ENCODE peak calls at places on chromosomes 7 and 10, in seven cellular contexts. One of them, this sample, is unnamed.

GRCh38 chr7:74615933-74616780 is 41.4 kb upstream of the GTF2I start:
- DNase-seq in heart left ventricle: no peak
- DNase-seq in stomach: no peak
- DNase-seq in lower leg skin: no peak
- DNase-seq in IMR-90: no peak
- DNase-seq in H54: no peak
- DNase-seq in body of pancreas: no peak
- DNase-seq in this sample: no peak

GRCh38 chr10:35934637-35934995 is 292.5 kb upstream of the FZD8 start:
- DNase-seq in H54: no peak
- DNase-seq in heart left ventricle: no peak
- DNase-seq in stomach: no peak
- DNase-seq in lower leg skin: no peak
- DNase-seq in body of pancreas: no peak
- DNase-seq in IMR-90: no peak
- DNase-seq in this sample: no peak

GRCh38 chr7:114622189-114622588 is 207.6 kb downstream of the FOXP2 start:
- DNase-seq in stomach: no peak
- DNase-seq in IMR-90: no peak
- DNase-seq in lower leg skin: no peak
- DNase-seq in heart left ventricle: no peak
- DNase-seq in H54: no peak
- DNase-seq in body of pancreas: no peak
- DNase-seq in this sample: no peak

GRCh38 chr7:73359306-73359705 is 31.3 kb downstream of the FKBP6 start:
- DNase-seq in stomach: no peak
- DNase-seq in heart left ventricle: no peak
- DNase-seq in IMR-90: no peak
- DNase-seq in H54: no peak
- DNase-seq in lower leg skin: no peak
- DNase-seq in body of pancreas: no peak
- DNase-seq in this sample: no peak

GRCh38 chr7:134448359-134449229 is 10.3 kb downstream of the AKR1B1 start:
- DNase-seq in heart left ventricle: no peak
- DNase-seq in body of pancreas: no peak
- DNase-seq in lower leg skin: no peak
- DNase-seq in stomach: no peak
- DNase-seq in IMR-90: peak
- DNase-seq in H54: peak
- DNase-seq in this sample: peak

GRCh38 chr10:133474833-133475734 is 21.3 kb downstream of the SCART1 start:
- DNase-seq in stomach: no peak
- DNase-seq in body of pancreas: no peak
- DNase-seq in lower leg skin: no peak
- DNase-seq in heart left ventricle: no peak
- DNase-seq in H54: no peak
- DNase-seq in IMR-90: no peak
- DNase-seq in this sample: no peak

GRCh38 chr10:80277016-80277415 is 12.4 kb downstream of the MAT1A start:
- DNase-seq in lower leg skin: peak
- DNase-seq in body of pancreas: no peak
- DNase-seq in H54: no peak
- DNase-seq in heart left ventricle: no peak
- DNase-seq in stomach: peak
- DNase-seq in IMR-90: no peak
- DNase-seq in this sample: no peak

GRCh38 chr10:45261243-45261775 is 54.1 kb downstream of the OR13A1 start:
- DNase-seq in IMR-90: no peak
- DNase-seq in H54: no peak
- DNase-seq in lower leg skin: no peak
- DNase-seq in stomach: no peak
- DNase-seq in body of pancreas: no peak
- DNase-seq in heart left ventricle: no peak
- DNase-seq in this sample: no peak

GRCh38 chr10:64329510-64329909 is 808.3 kb downstream of the REEP3 start:
- DNase-seq in body of pancreas: no peak
- DNase-seq in stomach: no peak
- DNase-seq in heart left ventricle: no peak
- DNase-seq in lower leg skin: no peak
- DNase-seq in IMR-90: no peak
- DNase-seq in H54: no peak
- DNase-seq in this sample: no peak

GRCh38 chr10:84308021-84308420 is 20.4 kb upstream of the CCSER2 start:
- DNase-seq in H54: no peak
- DNase-seq in body of pancreas: no peak
- DNase-seq in IMR-90: peak
- DNase-seq in stomach: no peak
- DNase-seq in heart left ventricle: no peak
- DNase-seq in lower leg skin: no peak
- DNase-seq in this sample: no peak

GRCh38 chr10:665579-666091 is 23.8 kb downstream of the DIP2C start:
- DNase-seq in IMR-90: peak
- DNase-seq in heart left ventricle: no peak
- DNase-seq in body of pancreas: peak
- DNase-seq in stomach: no peak
- DNase-seq in lower leg skin: no peak
- DNase-seq in H54: no peak
- DNase-seq in this sample: no peak

GRCh38 chr7:2019693-2020511 is 212.8 kb downstream of the MAD1L1 start:
- DNase-seq in IMR-90: peak
- DNase-seq in H54: peak
- DNase-seq in stomach: no peak
- DNase-seq in body of pancreas: peak
- DNase-seq in heart left ventricle: peak
- DNase-seq in lower leg skin: peak
- DNase-seq in this sample: peak

GRCh38 chr7:152341039-152341913 is 94.5 kb downstream of the KMT2C start:
- DNase-seq in heart left ventricle: no peak
- DNase-seq in stomach: peak
- DNase-seq in body of pancreas: peak
- DNase-seq in lower leg skin: no peak
- DNase-seq in IMR-90: peak
- DNase-seq in H54: peak
- DNase-seq in this sample: peak

GRCh38 chr10:78777466-78778256 is 291.1 kb upstream of the ZMIZ1 start:
- DNase-seq in H54: peak
- DNase-seq in lower leg skin: peak
- DNase-seq in IMR-90: peak
- DNase-seq in heart left ventricle: no peak
- DNase-seq in body of pancreas: peak
- DNase-seq in stomach: no peak
- DNase-seq in this sample: no peak

GRCh38 chr10:96511044-96511945 is 2.4 kb downstream of the TLL2 start:
- DNase-seq in H54: peak
- DNase-seq in body of pancreas: peak
- DNase-seq in heart left ventricle: no peak
- DNase-seq in IMR-90: peak
- DNase-seq in lower leg skin: peak
- DNase-seq in stomach: peak
- DNase-seq in this sample: peak

GRCh38 chr10:104209575-104210198 is 22.5 kb downstream of the CFAP43 start:
- DNase-seq in stomach: no peak
- DNase-seq in lower leg skin: no peak
- DNase-seq in H54: peak
- DNase-seq in body of pancreas: peak
- DNase-seq in heart left ventricle: no peak
- DNase-seq in IMR-90: peak
- DNase-seq in this sample: peak

GRCh38 chr10:74134240-74134820 is 16.3 kb downstream of the AP3M1 start:
- DNase-seq in stomach: no peak
- DNase-seq in lower leg skin: no peak
- DNase-seq in H54: no peak
- DNase-seq in IMR-90: no peak
- DNase-seq in heart left ventricle: no peak
- DNase-seq in body of pancreas: no peak
- DNase-seq in this sample: no peak

GRCh38 chr7:105088456-105088855 is 74.5 kb downstream of the KMT2E start:
- DNase-seq in stomach: no peak
- DNase-seq in lower leg skin: no peak
- DNase-seq in body of pancreas: no peak
- DNase-seq in IMR-90: no peak
- DNase-seq in heart left ventricle: no peak
- DNase-seq in H54: no peak
- DNase-seq in this sample: no peak

GRCh38 chr10:7410306-7410799 is 481 bp downstream of the SFMBT2 start:
- DNase-seq in lower leg skin: peak
- DNase-seq in stomach: no peak
- DNase-seq in heart left ventricle: peak
- DNase-seq in IMR-90: peak
- DNase-seq in body of pancreas: no peak
- DNase-seq in H54: peak
- DNase-seq in this sample: peak

GRCh38 chr10:115949282-115949844 is 323.6 kb downstream of the GFRA1 start:
- DNase-seq in H54: no peak
- DNase-seq in stomach: no peak
- DNase-seq in heart left ventricle: no peak
- DNase-seq in IMR-90: no peak
- DNase-seq in body of pancreas: no peak
- DNase-seq in lower leg skin: no peak
- DNase-seq in this sample: no peak

GRCh38 chr7:26639111-26639510 is 225.3 kb downstream of the SKAP2 start:
- DNase-seq in stomach: no peak
- DNase-seq in H54: no peak
- DNase-seq in lower leg skin: peak
- DNase-seq in IMR-90: no peak
- DNase-seq in heart left ventricle: no peak
- DNase-seq in body of pancreas: no peak
- DNase-seq in this sample: no peak
- TF ChIP-seq POLR2A in stomach: no peak
- TF ChIP-seq POLR2A in H54: no peak
- TF ChIP-seq POLR2A in lower leg skin: no peak
- TF ChIP-seq POLR2A in IMR-90: no peak
- TF ChIP-seq POLR2A in heart left ventricle: no peak
- TF ChIP-seq POLR2A in body of pancreas: no peak
- TF ChIP-seq POLR2A in this sample: no peak

GRCh38 chr10:4645836-4646235 is 180.2 kb upstream of the AKR1E2 start:
- DNase-seq in stomach: no peak
- DNase-seq in IMR-90: no peak
- DNase-seq in lower leg skin: no peak
- DNase-seq in heart left ventricle: no peak
- DNase-seq in H54: no peak
- DNase-seq in body of pancreas: no peak
- DNase-seq in this sample: no peak
- TF ChIP-seq POLR2A in stomach: no peak
- TF ChIP-seq POLR2A in IMR-90: no peak
- TF ChIP-seq POLR2A in lower leg skin: no peak
- TF ChIP-seq POLR2A in heart left ventricle: no peak
- TF ChIP-seq POLR2A in H54: no peak
- TF ChIP-seq POLR2A in body of pancreas: no peak
- TF ChIP-seq POLR2A in this sample: no peak

GRCh38 chr7:36851382-36851781 is 127.1 kb upstream of the AOAH start:
- DNase-seq in IMR-90: no peak
- DNase-seq in H54: no peak
- DNase-seq in lower leg skin: no peak
- DNase-seq in body of pancreas: no peak
- DNase-seq in heart left ventricle: no peak
- DNase-seq in stomach: no peak
- DNase-seq in this sample: no peak

GRCh38 chr7:36855330-36855729 is 131.0 kb upstream of the AOAH start:
- DNase-seq in H54: no peak
- DNase-seq in body of pancreas: no peak
- DNase-seq in stomach: no peak
- DNase-seq in IMR-90: no peak
- DNase-seq in lower leg skin: peak
- DNase-seq in heart left ventricle: peak
- DNase-seq in this sample: no peak

GRCh38 chr7:36854652-36855051 is 130.4 kb upstream of the AOAH start:
- DNase-seq in H54: no peak
- DNase-seq in lower leg skin: no peak
- DNase-seq in body of pancreas: no peak
- DNase-seq in stomach: no peak
- DNase-seq in heart left ventricle: no peak
- DNase-seq in IMR-90: no peak
- DNase-seq in this sample: no peak

GRCh38 chr7:36852017-36852416 is 127.7 kb upstream of the AOAH start:
- DNase-seq in body of pancreas: no peak
- DNase-seq in H54: no peak
- DNase-seq in heart left ventricle: no peak
- DNase-seq in lower leg skin: no peak
- DNase-seq in stomach: no peak
- DNase-seq in IMR-90: no peak
- DNase-seq in this sample: no peak

GRCh38 chr7:36852931-36853330 is 128.6 kb upstream of the AOAH start:
- DNase-seq in lower leg skin: no peak
- DNase-seq in H54: no peak
- DNase-seq in stomach: no peak
- DNase-seq in heart left ventricle: no peak
- DNase-seq in IMR-90: no peak
- DNase-seq in body of pancreas: no peak
- DNase-seq in this sample: no peak
- TF ChIP-seq POLR2A in lower leg skin: no peak
- TF ChIP-seq POLR2A in H54: no peak
- TF ChIP-seq POLR2A in stomach: no peak
- TF ChIP-seq POLR2A in heart left ventricle: no peak
- TF ChIP-seq POLR2A in IMR-90: no peak
- TF ChIP-seq POLR2A in body of pancreas: no peak
- TF ChIP-seq POLR2A in this sample: no peak

GRCh38 chr7:120400806-120401455 is 128.0 kb downstream of the KCND2 start:
- DNase-seq in stomach: no peak
- DNase-seq in body of pancreas: no peak
- DNase-seq in H54: no peak
- DNase-seq in lower leg skin: no peak
- DNase-seq in IMR-90: no peak
- DNase-seq in heart left ventricle: no peak
- DNase-seq in this sample: no peak

GRCh38 chr7:120394595-120394994 is 121.6 kb downstream of the KCND2 start:
- DNase-seq in heart left ventricle: no peak
- DNase-seq in lower leg skin: no peak
- DNase-seq in body of pancreas: no peak
- DNase-seq in IMR-90: no peak
- DNase-seq in H54: no peak
- DNase-seq in stomach: no peak
- DNase-seq in this sample: no peak

GRCh38 chr7:120398284-120399000 is 125.5 kb downstream of the KCND2 start:
- DNase-seq in stomach: no peak
- DNase-seq in lower leg skin: no peak
- DNase-seq in body of pancreas: no peak
- DNase-seq in IMR-90: no peak
- DNase-seq in heart left ventricle: no peak
- DNase-seq in H54: no peak
- DNase-seq in this sample: no peak

DNA sequence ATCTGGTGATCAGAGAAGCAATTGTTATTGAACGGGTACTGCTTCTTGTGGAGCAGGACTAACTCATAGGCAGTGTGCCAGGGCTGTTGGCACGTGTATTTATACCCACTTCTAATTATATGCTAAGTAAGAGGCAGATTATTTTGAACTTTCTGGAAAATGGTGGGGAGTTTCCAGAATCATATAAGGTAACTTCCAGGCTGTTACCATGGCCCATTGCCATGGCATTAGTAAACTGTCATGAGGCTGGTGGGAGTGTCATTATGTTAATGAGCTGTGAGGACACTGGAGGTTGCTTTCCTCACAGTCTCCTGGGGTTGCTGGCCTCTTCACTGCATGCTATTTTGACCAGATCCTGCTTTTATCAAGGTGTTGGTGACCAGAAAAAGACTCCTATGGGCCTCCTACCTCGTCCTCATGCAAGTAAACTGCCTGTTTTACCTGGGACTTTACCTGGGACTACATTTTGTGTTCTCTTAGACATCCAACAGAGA is 122.6 kb downstream of the KCND2 start:
- DNase-seq in body of pancreas: no peak
- DNase-seq in lower leg skin: no peak
- DNase-seq in stomach: no peak
- DNase-seq in H54: no peak
- DNase-seq in heart left ventricle: no peak
- DNase-seq in IMR-90: no peak
- DNase-seq in this sample: no peak
- TF ChIP-seq POLR2A in body of pancreas: no peak
- TF ChIP-seq POLR2A in lower leg skin: no peak
- TF ChIP-seq POLR2A in stomach: no peak
- TF ChIP-seq POLR2A in H54: no peak
- TF ChIP-seq POLR2A in heart left ventricle: no peak
- TF ChIP-seq POLR2A in IMR-90: no peak
- TF ChIP-seq POLR2A in this sample: no peak